ENCODE peak calls at places on chromosomes 12 and 14, in five cellular contexts. One of them, this sample, is unnamed.

GRCh38 chr12:11108862-11109261 is 16.7 kb upstream of the TAS2R43 start:
- DNase-seq in upper lobe of left lung: no peak
- DNase-seq in SK-N-MC: no peak
- DNase-seq in stomach: no peak
- DNase-seq in SK-N-SH: no peak
- DNase-seq in this sample: no peak

GRCh38 chr14:51401756-51402155 is 161.7 kb downstream of the TMX1 start:
- DNase-seq in stomach: no peak
- DNase-seq in SK-N-MC: no peak
- DNase-seq in upper lobe of left lung: no peak
- DNase-seq in SK-N-SH: no peak
- DNase-seq in this sample: no peak

GRCh38 chr14:34081576-34082136 is 130.8 kb upstream of the EGLN3 start:
- DNase-seq in SK-N-SH: no peak
- DNase-seq in upper lobe of left lung: no peak
- DNase-seq in stomach: peak; percentile 37
- DNase-seq in SK-N-MC: no peak
- DNase-seq in this sample: no peak

GRCh38 chr12:47156167-47156736 is 76.5 kb upstream of the AMIGO2 start:
- DNase-seq in SK-N-MC: no peak
- DNase-seq in upper lobe of left lung: no peak
- DNase-seq in stomach: no peak
- DNase-seq in SK-N-SH: no peak
- DNase-seq in this sample: no peak

GRCh38 chr12:5272061-5272820 is 159.7 kb upstream of the NTF3 start:
- DNase-seq in SK-N-MC: no peak
- DNase-seq in upper lobe of left lung: no peak
- DNase-seq in SK-N-SH: no peak
- DNase-seq in stomach: no peak
- DNase-seq in this sample: no peak

GRCh38 chr12:5309654-5310053 is 122.3 kb upstream of the NTF3 start:
- DNase-seq in upper lobe of left lung: peak; percentile 7
- DNase-seq in SK-N-SH: peak; percentile 17
- DNase-seq in stomach: no peak
- DNase-seq in SK-N-MC: no peak
- DNase-seq in this sample: no peak

GRCh38 chr12:49838973-49839633 is 3.8 kb downstream of the BCDIN3D start:
- DNase-seq in SK-N-SH: peak; percentile 65
- DNase-seq in upper lobe of left lung: no peak
- DNase-seq in SK-N-MC: no peak
- DNase-seq in stomach: no peak
- DNase-seq in this sample: no peak

GRCh38 chr12:105048315-105048714 is 35.9 kb downstream of the ALDH1L2 start:
- DNase-seq in stomach: no peak
- DNase-seq in SK-N-MC: no peak
- DNase-seq in upper lobe of left lung: no peak
- DNase-seq in SK-N-SH: no peak
- DNase-seq in this sample: no peak

GRCh38 chr14:57875296-57875695 is 9.4 kb upstream of the SLC35F4 start:
- DNase-seq in stomach: no peak
- DNase-seq in upper lobe of left lung: no peak
- DNase-seq in SK-N-SH: no peak
- DNase-seq in SK-N-MC: no peak
- DNase-seq in this sample: no peak

GRCh38 chr14:71004481-71004880 is 97.2 kb downstream of the PCNX1 start:
- DNase-seq in stomach: no peak
- DNase-seq in SK-N-MC: no peak
- DNase-seq in SK-N-SH: no peak
- DNase-seq in upper lobe of left lung: no peak
- DNase-seq in this sample: no peak

GRCh38 chr12:9364224-9365176 is 156.3 kb upstream of the PZP start:
- DNase-seq in SK-N-MC: no peak
- DNase-seq in upper lobe of left lung: no peak
- DNase-seq in SK-N-SH: no peak
- DNase-seq in stomach: no peak
- DNase-seq in this sample: no peak

GRCh38 chr14:106610691-106611090 is 1084.3 kb downstream of the TMEM121 start:
- DNase-seq in SK-N-MC: no peak
- DNase-seq in stomach: no peak
- DNase-seq in SK-N-SH: no peak
- DNase-seq in upper lobe of left lung: no peak
- DNase-seq in this sample: no peak

GRCh38 chr14:100191584-100192249 is 32.3 kb upstream of the DEGS2 start:
- DNase-seq in SK-N-SH: no peak
- DNase-seq in stomach: no peak
- DNase-seq in upper lobe of left lung: no peak
- DNase-seq in SK-N-MC: no peak
- DNase-seq in this sample: no peak

DNA sequence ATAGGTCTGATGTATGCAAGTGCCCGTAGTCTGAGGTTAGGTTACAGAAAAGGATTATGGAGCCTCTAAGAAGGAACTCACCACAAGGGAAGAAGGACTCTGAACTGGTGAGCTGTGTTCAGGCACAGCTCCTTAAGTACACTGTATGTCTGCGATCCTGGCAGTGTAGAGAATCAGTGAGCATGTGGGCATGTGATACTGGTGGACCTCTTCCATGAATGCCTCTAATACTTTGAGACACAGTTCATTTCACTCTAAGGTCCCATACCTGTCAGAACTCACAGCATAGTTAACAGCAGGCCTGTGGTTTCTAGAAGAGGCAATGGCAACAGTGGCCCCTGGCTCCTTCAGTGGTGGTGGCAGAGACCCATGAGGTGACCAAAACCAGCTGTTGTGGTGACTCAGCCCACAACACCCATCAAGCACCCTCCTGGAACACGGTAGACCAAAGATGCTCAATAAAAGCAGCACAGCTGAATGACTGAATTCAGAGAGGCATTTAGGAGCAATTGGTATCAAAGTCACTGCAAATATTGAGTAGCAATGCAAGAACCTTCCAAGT is 6.9 kb upstream of the OR6J1 start:
- DNase-seq in upper lobe of left lung: no peak
- DNase-seq in SK-N-SH: no peak
- DNase-seq in stomach: no peak
- DNase-seq in SK-N-MC: no peak
- DNase-seq in this sample: no peak
- TF ChIP-seq POLR2AphosphoS5 in upper lobe of left lung: no peak
- TF ChIP-seq POLR2AphosphoS5 in SK-N-SH: no peak
- TF ChIP-seq POLR2AphosphoS5 in stomach: no peak
- TF ChIP-seq POLR2AphosphoS5 in SK-N-MC: peak; percentile 76
- TF ChIP-seq POLR2AphosphoS5 in this sample: no peak

DNA sequence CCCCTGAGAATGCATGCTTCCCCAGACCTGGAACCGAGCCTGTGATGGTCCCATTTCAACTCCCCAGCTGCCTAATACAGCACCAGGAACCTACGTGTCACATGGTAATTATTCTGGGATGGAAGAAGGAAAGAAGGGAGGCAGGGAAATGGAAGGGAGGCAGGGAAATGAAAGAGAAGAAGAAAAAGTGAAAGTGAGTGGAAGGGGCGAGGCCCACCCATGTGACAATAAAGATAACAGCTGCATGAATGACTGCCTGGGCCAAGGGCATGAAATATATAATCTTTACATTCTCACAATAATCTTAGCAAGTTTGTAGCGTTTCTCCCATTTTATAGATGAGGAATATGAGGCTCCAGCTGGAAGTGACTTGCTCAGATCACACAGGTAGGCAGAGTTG is 245.0 kb upstream of the PWP1 start:
- DNase-seq in upper lobe of left lung: no peak
- DNase-seq in stomach: no peak
- DNase-seq in SK-N-MC: no peak
- DNase-seq in SK-N-SH: no peak
- DNase-seq in this sample: no peak
- H3K27ac ChIP-seq in upper lobe of left lung: no peak overlapping the region
- H3K27ac ChIP-seq in stomach: no peak overlapping the region
- H3K27ac ChIP-seq in SK-N-MC: no peak overlapping the region
- H3K27ac ChIP-seq in SK-N-SH: no peak overlapping the region
- H3K27ac ChIP-seq in this sample: no peak overlapping the region

GRCh38 chr12:24021164-24021502 is 71.7 kb upstream of the SOX5 start:
- DNase-seq in upper lobe of left lung: no peak
- DNase-seq in stomach: no peak
- DNase-seq in SK-N-SH: no peak
- DNase-seq in SK-N-MC: no peak
- DNase-seq in this sample: no peak
- TF ChIP-seq POLR2AphosphoS5 in upper lobe of left lung: no peak
- TF ChIP-seq POLR2AphosphoS5 in stomach: no peak
- TF ChIP-seq POLR2AphosphoS5 in SK-N-SH: no peak
- TF ChIP-seq POLR2AphosphoS5 in SK-N-MC: no peak
- TF ChIP-seq POLR2AphosphoS5 in this sample: no peak

GRCh38 chr14:25006961-25007795 is 42.8 kb downstream of the STXBP6 start:
- DNase-seq in SK-N-MC: no peak
- DNase-seq in stomach: no peak
- DNase-seq in SK-N-SH: no peak
- DNase-seq in upper lobe of left lung: no peak
- DNase-seq in this sample: no peak

GRCh38 chr14:25007832-25008231 is 42.1 kb downstream of the STXBP6 start:
- DNase-seq in stomach: no peak
- DNase-seq in SK-N-MC: no peak
- DNase-seq in upper lobe of left lung: no peak
- DNase-seq in SK-N-SH: no peak
- DNase-seq in this sample: no peak

GRCh38 chr14:25009891-25010290 is 40.1 kb downstream of the STXBP6 start:
- DNase-seq in SK-N-SH: no peak
- DNase-seq in upper lobe of left lung: no peak
- DNase-seq in stomach: no peak
- DNase-seq in SK-N-MC: no peak
- DNase-seq in this sample: peak; percentile 11

GRCh38 chr14:25011095-25011494 is 38.9 kb downstream of the STXBP6 start:
- DNase-seq in stomach: no peak
- DNase-seq in upper lobe of left lung: no peak
- DNase-seq in SK-N-MC: no peak
- DNase-seq in SK-N-SH: no peak
- DNase-seq in this sample: no peak

GRCh38 chr14:25010471-25010870 is 39.5 kb downstream of the STXBP6 start:
- DNase-seq in stomach: no peak
- DNase-seq in SK-N-MC: no peak
- DNase-seq in SK-N-SH: no peak
- DNase-seq in upper lobe of left lung: no peak
- DNase-seq in this sample: no peak
- H3K27ac ChIP-seq in stomach: no peak overlapping the region
- H3K27ac ChIP-seq in SK-N-MC: no peak overlapping the region
- H3K27ac ChIP-seq in SK-N-SH: no peak overlapping the region
- H3K27ac ChIP-seq in upper lobe of left lung: peak overlapping the region; percentile 85
- H3K27ac ChIP-seq in this sample: no peak overlapping the region

GRCh38 chr12:13725049-13725448 is 256.4 kb downstream of the GRIN2B start:
- DNase-seq in upper lobe of left lung: no peak
- DNase-seq in SK-N-SH: no peak
- DNase-seq in stomach: no peak
- DNase-seq in SK-N-MC: no peak
- DNase-seq in this sample: no peak

GRCh38 chr12:13724136-13724535 is 257.3 kb downstream of the GRIN2B start:
- DNase-seq in SK-N-MC: no peak
- DNase-seq in upper lobe of left lung: no peak
- DNase-seq in SK-N-SH: no peak
- DNase-seq in stomach: no peak
- DNase-seq in this sample: no peak

GRCh38 chr12:13727707-13728147 is 253.7 kb downstream of the GRIN2B start:
- DNase-seq in stomach: no peak
- DNase-seq in upper lobe of left lung: no peak
- DNase-seq in SK-N-SH: no peak
- DNase-seq in SK-N-MC: peak; percentile 50
- DNase-seq in this sample: no peak
- TF ChIP-seq POLR2AphosphoS5 in stomach: no peak
- TF ChIP-seq POLR2AphosphoS5 in upper lobe of left lung: no peak
- TF ChIP-seq POLR2AphosphoS5 in SK-N-SH: no peak
- TF ChIP-seq POLR2AphosphoS5 in SK-N-MC: no peak
- TF ChIP-seq POLR2AphosphoS5 in this sample: no peak

GRCh38 chr12:51955702-51956101 is 4.2 kb downstream of the ACVR1B start:
- DNase-seq in upper lobe of left lung: no peak
- DNase-seq in SK-N-MC: no peak
- DNase-seq in stomach: no peak
- DNase-seq in SK-N-SH: no peak
- DNase-seq in this sample: no peak
- H3K27ac ChIP-seq in upper lobe of left lung: no peak overlapping the region
- H3K27ac ChIP-seq in SK-N-MC: no peak overlapping the region
- H3K27ac ChIP-seq in stomach: peak overlapping the region; percentile 86
- H3K27ac ChIP-seq in SK-N-SH: no peak overlapping the region
- H3K27ac ChIP-seq in this sample: no peak overlapping the region

DNA sequence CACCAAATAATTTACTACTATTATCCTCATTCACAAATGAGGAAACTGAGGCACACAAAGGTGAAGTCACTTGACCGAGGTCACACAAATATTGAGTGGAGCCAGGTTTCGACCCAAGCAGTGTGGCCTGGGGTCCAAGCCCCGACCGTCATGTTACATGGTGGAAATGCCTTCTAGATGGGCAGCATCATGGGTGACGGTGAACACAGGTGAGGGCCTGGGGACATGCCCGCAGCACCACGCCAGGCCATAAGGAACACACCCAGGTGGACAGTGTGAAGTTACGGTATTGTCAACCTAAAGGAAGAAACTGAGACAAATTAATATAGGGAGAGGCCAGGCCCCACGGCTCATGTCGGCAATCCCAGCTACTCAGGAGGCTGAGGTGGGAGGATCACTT is 35.3 kb upstream of the DYNC1H1 start:
- DNase-seq in stomach: no peak
- DNase-seq in SK-N-MC: no peak
- DNase-seq in SK-N-SH: no peak
- DNase-seq in upper lobe of left lung: no peak
- DNase-seq in this sample: no peak
- TF ChIP-seq POLR2AphosphoS5 in stomach: no peak
- TF ChIP-seq POLR2AphosphoS5 in SK-N-MC: no peak
- TF ChIP-seq POLR2AphosphoS5 in SK-N-SH: no peak
- TF ChIP-seq POLR2AphosphoS5 in upper lobe of left lung: no peak
- TF ChIP-seq POLR2AphosphoS5 in this sample: no peak

GRCh38 chr12:71007025-71007424 is 86.5 kb upstream of the PTPRR start:
- DNase-seq in SK-N-SH: peak; percentile 38
- DNase-seq in SK-N-MC: no peak
- DNase-seq in stomach: no peak
- DNase-seq in upper lobe of left lung: no peak
- DNase-seq in this sample: no peak
- H3K27ac ChIP-seq in SK-N-SH: no peak overlapping the region
- H3K27ac ChIP-seq in SK-N-MC: no peak overlapping the region
- H3K27ac ChIP-seq in stomach: no peak overlapping the region
- H3K27ac ChIP-seq in upper lobe of left lung: no peak overlapping the region
- H3K27ac ChIP-seq in this sample: no peak overlapping the region

GRCh38 chr12:123270380-123271181 is 1.1 kb downstream of the CDK2AP1 start:
- DNase-seq in SK-N-SH: peak; percentile 57
- DNase-seq in upper lobe of left lung: peak; percentile 89
- DNase-seq in SK-N-MC: no peak
- DNase-seq in stomach: no peak
- DNase-seq in this sample: no peak
- TF ChIP-seq POLR2AphosphoS5 in SK-N-SH: no peak
- TF ChIP-seq POLR2AphosphoS5 in upper lobe of left lung: no peak
- TF ChIP-seq POLR2AphosphoS5 in SK-N-MC: no peak
- TF ChIP-seq POLR2AphosphoS5 in stomach: no peak
- TF ChIP-seq POLR2AphosphoS5 in this sample: peak; percentile 16

GRCh38 chr14:22316473-22316872 is 272.6 kb downstream of the DAD1 start:
- DNase-seq in SK-N-MC: no peak
- DNase-seq in SK-N-SH: no peak
- DNase-seq in upper lobe of left lung: no peak
- DNase-seq in stomach: no peak
- DNase-seq in this sample: no peak

GRCh38 chr14:22315336-22315735 is 273.7 kb downstream of the DAD1 start:
- DNase-seq in upper lobe of left lung: no peak
- DNase-seq in stomach: no peak
- DNase-seq in SK-N-MC: no peak
- DNase-seq in SK-N-SH: no peak
- DNase-seq in this sample: no peak

GRCh38 chr14:22318951-22319350 is 270.1 kb downstream of the DAD1 start:
- DNase-seq in SK-N-MC: no peak
- DNase-seq in SK-N-SH: no peak
- DNase-seq in upper lobe of left lung: no peak
- DNase-seq in stomach: no peak
- DNase-seq in this sample: no peak

GRCh38 chr14:22319526-22320352 is 269.3 kb downstream of the DAD1 start:
- DNase-seq in stomach: peak; percentile 69
- DNase-seq in upper lobe of left lung: no peak
- DNase-seq in SK-N-MC: no peak
- DNase-seq in SK-N-SH: peak; percentile 30
- DNase-seq in this sample: no peak

GRCh38 chr14:22320353-22320733 is 268.7 kb downstream of the DAD1 start:
- DNase-seq in SK-N-SH: no peak
- DNase-seq in SK-N-MC: no peak
- DNase-seq in upper lobe of left lung: no peak
- DNase-seq in stomach: no peak
- DNase-seq in this sample: no peak
- H3K27ac ChIP-seq in SK-N-SH: no peak overlapping the region
- H3K27ac ChIP-seq in SK-N-MC: no peak overlapping the region
- H3K27ac ChIP-seq in upper lobe of left lung: no peak overlapping the region
- H3K27ac ChIP-seq in stomach: no peak overlapping the region
- H3K27ac ChIP-seq in this sample: no peak overlapping the region

This sample was measured in vagina.